ENCODE peak calls at places on chromosomes 6 and 20, in nine cellular contexts. Z is sigmoid colon, F is prostate gland, Q is K562, M is HepG2, V is transverse colon, H is stomach, E is suprapubic skin, G is spleen. C is an unnamed sample.

GRCh38 chr6:168192901-168193815 is 114.1 kb upstream of the FRMD1 start:
- DNase-seq in E (peak; percentile 71), Z (peak; percentile 48), V (no peak), F (no peak), Q (no peak), H (peak; percentile 17), M (no peak), G (no peak), C (no peak)

GRCh38 chr6:14442250-14442649 is 324.7 kb downstream of the CD83 start:
- DNase-seq in Q (no peak), M (no peak), H (no peak), V (no peak), F (no peak), E (no peak), G (no peak), Z (no peak), C (no peak)

GRCh38 chr6:30122515-30122914 is 9.6 kb upstream of the TRIM31 start:
- DNase-seq in G (no peak), Q (no peak), M (no peak), F (no peak), Z (no peak), H (no peak), E (no peak), V (peak; percentile 69), C (no peak)

GRCh38 chr20:32439132-32439829 is 81.2 kb downstream of the ASXL1 start:
- DNase-seq in F (no peak), E (no peak), M (no peak), H (no peak), Q (no peak), Z (peak; percentile 44), V (peak; percentile 5), G (no peak), C (no peak)

GRCh38 chr6:116500969-116501433 is 10.4 kb upstream of the CALHM5 start:
- DNase-seq in E (no peak), F (no peak), M (no peak), G (no peak), Z (no peak), H (no peak), V (no peak), Q (peak; percentile 20), C (no peak)

GRCh38 chr20:57654998-57655811 is 35.0 kb upstream of the ZBP1 start:
- DNase-seq in G (peak; percentile 70), M (no peak), V (no peak), Z (no peak), E (peak; percentile 57), Q (no peak), H (peak; percentile 15), F (peak; percentile 7), C (peak; percentile 82)

GRCh38 chr6:122364084-122364483 is 35.4 kb upstream of the HSF2 start:
- DNase-seq in M (no peak), Z (no peak), Q (no peak), G (no peak), V (no peak), F (no peak), E (no peak), H (no peak), C (no peak)

GRCh38 chr20:53226788-53227187 is 254.6 kb downstream of the TSHZ2 start:
- DNase-seq in Q (no peak), E (no peak), H (no peak), Z (no peak), V (no peak), M (no peak), G (no peak), F (no peak), C (no peak)

GRCh38 chr20:14799671-14800070 is 462.3 kb upstream of the FLRT3 start:
- DNase-seq in M (no peak), E (no peak), F (no peak), Q (no peak), V (no peak), Z (no peak), G (no peak), H (no peak), C (no peak)

GRCh38 chr6:137248702-137249101 is 29.5 kb upstream of the IFNGR1 start:
- DNase-seq in G (peak; percentile 80), H (no peak), Q (no peak), M (no peak), E (no peak), V (no peak), F (no peak), Z (no peak), C (peak; percentile 21)

GRCh38 chr20:46207031-46207549 is 89.0 kb downstream of the CD40 start:
- DNase-seq in M (no peak), F (peak; percentile 51), G (no peak), Z (no peak), E (no peak), Q (no peak), V (no peak), H (no peak), C (no peak)

GRCh38 chr20:10670521-10671220 is 3.1 kb downstream of the JAG1 start:
- DNase-seq in G (no peak), Z (no peak), H (no peak), E (no peak), V (no peak), Q (no peak), F (no peak), M (peak; percentile 47), C (no peak)

GRCh38 chr6:16747232-16748027 is 13.8 kb downstream of the ATXN1 start:
- DNase-seq in G (no peak), Z (no peak), F (no peak), M (peak; percentile 78), E (no peak), Q (no peak), H (no peak), V (no peak), C (no peak)
- H3K4me1 ChIP-seq in G (peaks cover 13% of the 10 kb centered on the region), Z (peaks cover 57% of the 10 kb centered on the region), F (peaks cover 9% of the 10 kb centered on the region), M (peaks cover 87% of the 10 kb centered on the region), E (peaks cover 33% of the 10 kb centered on the region), Q (no peaks in the 10 kb centered on the region), H (peaks cover 97% of the 10 kb centered on the region), V (peaks cover 42% of the 10 kb centered on the region), C (peaks cover 50% of the 10 kb centered on the region)

DNA sequence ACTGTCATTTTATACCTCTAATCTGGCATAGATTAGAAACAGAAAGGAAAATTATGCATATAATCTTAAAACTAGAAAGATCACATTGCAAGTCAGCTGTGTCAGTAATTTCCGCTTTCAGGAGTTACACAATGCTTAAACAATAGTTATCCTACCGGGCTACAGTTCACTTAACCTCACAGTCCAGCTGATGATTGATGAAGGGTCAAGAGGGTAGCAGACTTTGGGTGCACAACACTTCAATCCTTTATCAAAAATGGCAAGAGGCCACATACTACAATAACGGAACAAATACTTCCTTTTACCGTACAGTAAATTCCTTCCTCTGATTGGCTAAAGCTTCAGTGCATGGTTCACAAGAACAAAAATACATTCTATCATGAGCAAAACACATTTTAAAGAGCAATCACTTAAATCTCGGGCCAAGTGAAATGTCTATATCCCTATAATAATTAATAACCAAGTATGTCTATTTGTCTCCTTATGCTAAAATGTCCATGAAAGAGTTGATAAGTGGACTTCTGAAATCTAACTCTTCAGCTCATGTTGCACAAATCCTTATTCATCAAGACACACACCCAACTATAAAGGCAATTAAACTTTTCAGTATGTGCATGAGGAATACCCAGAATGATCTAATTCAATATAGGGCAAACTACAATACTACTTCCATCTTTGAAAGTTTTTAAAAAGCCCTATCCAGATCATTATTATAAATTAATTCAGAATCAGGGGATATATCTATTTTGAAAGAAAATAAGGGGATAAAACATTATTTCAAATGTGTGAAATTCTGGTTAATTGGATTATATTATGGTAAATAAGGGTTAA is 76.8 kb downstream of the HIVEP2 start:
- DNase-seq in M (peak; percentile 99), V (no peak), H (no peak), Z (no peak), G (no peak), E (no peak), Q (no peak), F (no peak), C (no peak)
- TF ChIP-seq POLR2AphosphoS5 in M (no peak), V (peak; percentile 17), H (no peak), Z (no peak), G (no peak), E (no peak), Q (no peak), F (no peak), C (no peak)

DNA sequence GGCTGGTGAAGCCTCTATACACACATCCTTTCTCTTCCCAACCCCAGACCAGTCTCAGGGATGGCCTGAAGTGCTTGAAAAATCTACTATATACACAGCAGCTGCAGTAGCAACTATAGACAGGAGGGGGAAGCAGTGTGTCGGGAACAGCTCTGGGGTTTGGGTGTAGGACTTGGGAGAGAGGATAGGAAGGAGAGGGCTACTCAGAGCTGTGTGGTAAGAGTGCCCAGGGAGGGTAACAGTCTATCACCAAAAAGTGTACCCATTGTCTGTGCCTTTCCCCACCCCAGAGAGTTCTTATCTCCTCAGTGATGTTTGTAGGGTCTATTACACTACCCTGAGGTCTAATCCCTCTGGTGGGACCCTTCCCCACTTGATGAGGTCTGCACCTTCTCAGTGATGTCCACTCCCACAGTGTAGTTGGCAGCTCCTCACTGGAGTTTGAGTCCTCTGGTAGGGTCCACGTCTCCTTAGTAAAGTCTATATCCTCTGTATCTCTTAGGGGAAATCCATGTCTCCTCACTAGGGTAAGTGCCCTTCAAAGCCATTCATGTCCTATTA is 1.5 kb upstream of the GGT7 start:
- DNase-seq in E (no peak), H (peak; percentile 86), G (no peak), V (peak; percentile 88), Z (peak; percentile 88), Q (peak; percentile 58), F (peak; percentile 78), M (peak; percentile 90), C (peak; percentile 94)
- TF ChIP-seq POLR2A in E (no peak), H (no peak), G (no peak), V (no peak), Z (no peak), Q (no peak), F (no peak), M (no peak), C (no peak)

DNA sequence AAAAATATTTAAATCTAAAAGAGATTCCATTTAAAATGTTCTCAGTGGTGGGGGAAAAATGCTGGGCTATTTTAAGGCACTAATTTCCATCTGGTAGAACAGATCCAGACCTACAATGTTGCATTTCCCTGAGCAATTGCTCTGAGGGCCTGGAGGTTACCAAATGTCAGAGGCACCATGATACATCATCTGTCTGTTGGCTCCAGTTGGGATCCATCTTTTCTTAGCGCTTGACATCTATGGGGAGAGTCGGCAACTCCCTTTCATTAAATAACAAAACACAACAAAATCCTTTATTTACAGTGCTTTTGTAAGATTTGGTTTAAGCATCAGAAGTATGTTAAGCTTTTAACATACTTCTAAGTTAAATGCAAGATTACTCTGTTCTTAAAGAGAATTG is 224.5 kb downstream of the FOXC1 start:
- DNase-seq in Z (no peak), V (no peak), F (no peak), H (no peak), M (no peak), E (no peak), Q (no peak), G (no peak), C (no peak)
- H3K4me1 ChIP-seq in Z (peaks cover 16% of the 10 kb centered on the region), V (peaks cover 9% of the 10 kb centered on the region), F (peaks cover 5% of the 10 kb centered on the region), H (peaks cover 31% of the 10 kb centered on the region), M (peaks cover 13% of the 10 kb centered on the region), E (peaks cover 22% of the 10 kb centered on the region), Q (no peaks in the 10 kb centered on the region), G (no peaks in the 10 kb centered on the region), C (peaks cover 5% of the 10 kb centered on the region)

C was measured in esophagus muscularis mucosa.